ENCODE peak calls at places on chromosomes 1 and 21, in five cellular contexts. T is activated T-cell treated with anti-CD3 and anti-CD28 coated beads for 1 hour, O is skeletal muscle cell, L is 8988T, N is H9. M is an unnamed sample.

GRCh38 chr1:117561551-117561950 is 44.3 kb upstream of the TENT5C start:
- DNase-seq in O (no peak), T (no peak), L (no peak), N (no peak), M (no peak)

GRCh38 chr1:234684854-234685253 is 74.9 kb upstream of the IRF2BP2 start:
- DNase-seq in N (no peak), O (no peak), L (no peak), T (no peak), M (no peak)

GRCh38 chr21:43362928-43363314 is 64.0 kb downstream of the SIK1 start:
- DNase-seq in O (no peak), L (no peak), N (no peak), T (no peak), M (no peak)

GRCh38 chr1:213651077-213651476 is 336.7 kb upstream of the PROX1 start:
- DNase-seq in N (no peak), T (no peak), L (no peak), O (no peak), M (no peak)

GRCh38 chr1:158076461-158076860 is 83.0 kb downstream of the KIRREL1 start:
- DNase-seq in O (no peak), L (no peak), N (no peak), T (no peak), M (no peak)

GRCh38 chr1:154574715-154575114 is 7.1 kb downstream of the CHRNB2 start:
- DNase-seq in O (no peak), L (no peak), N (no peak), T (no peak), M (no peak)

GRCh38 chr1:14929547-14930223 is 223.9 kb upstream of the TMEM51 start:
- DNase-seq in O (no peak), L (no peak), N (no peak), T (no peak), M (no peak)

GRCh38 chr1:206029484-206029883 is 5.8 kb upstream of the CTSE start:
- DNase-seq in O (peak), L (no peak), T (no peak), N (no peak), M (no peak)

GRCh38 chr1:55064861-55065263 is 25.5 kb downstream of the PCSK9 start:
- DNase-seq in T (no peak), N (peak), O (no peak), L (no peak), M (no peak)